ENCODE peak calls at places on chromosome 18, in eight cellular contexts. X is osteoblast, D is dorsolateral prefrontal cortex, Z is H9, B is kidney epithelial cell, A is psoas muscle, T is right lobe of liver, N is astrocyte of the spinal cord. K is an unnamed sample.

GRCh38 chr18:55265916-55266488 is 306.7 kb upstream of the CCDC68 start:
- DNase-seq in X (no peak), D (no peak), Z (no peak), B (no peak), A (no peak), T (no peak), N (peak; percentile 54), K (no peak)

GRCh38 chr18:57925706-57926105 is 118.3 kb upstream of the NEDD4L start:
- DNase-seq in X (peak; percentile 81), D (no peak), Z (no peak), B (no peak), A (no peak), T (no peak), N (peak; percentile 36), K (no peak)

GRCh38 chr18:3037423-3037915 is 24.5 kb upstream of the LPIN2 start:
- DNase-seq in X (peak; percentile 77), D (no peak), Z (no peak), B (peak; percentile 26), A (no peak), T (no peak), N (peak; percentile 42), K (no peak)

GRCh38 chr18:27249933-27250332 is 64.8 kb upstream of the CHST9 start:
- DNase-seq in X (no peak), D (no peak), Z (no peak), B (no peak), A (no peak), T (no peak), N (no peak), K (no peak)

GRCh38 chr18:80176334-80177080 is 67.4 kb downstream of the ADNP2 start:
- DNase-seq in X (peak; percentile 79), D (no peak), Z (no peak), B (no peak), A (no peak), T (no peak), N (no peak), K (no peak)

GRCh38 chr18:68779169-68779568 is 18.7 kb upstream of the CCDC102B start:
- DNase-seq in X (no peak), D (no peak), Z (no peak), B (no peak), A (no peak), T (no peak), N (peak; percentile 17), K (no peak)

GRCh38 chr18:45361148-45361851 is 254.0 kb upstream of the SLC14A2 start:
- DNase-seq in X (no peak), D (no peak), Z (no peak), B (no peak), A (peak; percentile 28), T (no peak), N (no peak), K (no peak)

GRCh38 chr18:32280188-32280783 is 90.4 kb downstream of the MEP1B start:
- DNase-seq in X (peak; percentile 27), D (no peak), Z (no peak), B (no peak), A (no peak), T (no peak), N (no peak), K (no peak)

GRCh38 chr18:3209859-3210569 is 9.8 kb downstream of the MYOM1 start:
- DNase-seq in X (no peak), D (no peak), Z (no peak), B (no peak), A (no peak), T (no peak), N (no peak), K (no peak)

GRCh38 chr18:25950321-25950720 is 140.1 kb downstream of the SS18 start:
- DNase-seq in X (no peak), D (no peak), Z (no peak), B (no peak), A (no peak), T (no peak), N (no peak), K (no peak)

GRCh38 chr18:80175451-80176235 is 66.6 kb downstream of the ADNP2 start:
- DNase-seq in X (peak; percentile 66), D (no peak), Z (no peak), B (no peak), A (no peak), T (no peak), N (peak; percentile 57), K (no peak)

GRCh38 chr18:32373995-32374394 is 96.7 kb downstream of the GAREM1 start:
- DNase-seq in X (peak; percentile 37), D (no peak), Z (no peak), B (peak; percentile 14), A (no peak), T (no peak), N (peak; percentile 48), K (no peak)

GRCh38 chr18:73164430-73164829 is 296.6 kb upstream of the NETO1 start:
- DNase-seq in X (no peak), D (no peak), Z (no peak), B (no peak), A (no peak), T (no peak), N (no peak), K (no peak)

GRCh38 chr18:26003817-26004216 is 86.6 kb downstream of the SS18 start:
- DNase-seq in X (no peak), D (no peak), Z (no peak), B (no peak), A (no peak), T (no peak), N (no peak), K (no peak)

GRCh38 chr18:55790296-55790695 is 202.3 kb upstream of the TCF4 start:
- DNase-seq in X (peak; percentile 77), D (no peak), Z (no peak), B (peak; percentile 70), A (no peak), T (no peak), N (peak; percentile 88), K (no peak)

GRCh38 chr18:390748-391478 is 109.6 kb downstream of the COLEC12 start:
- DNase-seq in X (no peak), D (no peak), Z (no peak), B (no peak), A (no peak), T (no peak), N (no peak), K (no peak)

GRCh38 chr18:36130039-36130831 is 536 bp downstream of the ELP2 start:
- DNase-seq in X (peak; percentile 70), D (peak; percentile 23), Z (no peak), B (no peak), A (no peak), T (no peak), N (no peak), K (no peak)

DNA sequence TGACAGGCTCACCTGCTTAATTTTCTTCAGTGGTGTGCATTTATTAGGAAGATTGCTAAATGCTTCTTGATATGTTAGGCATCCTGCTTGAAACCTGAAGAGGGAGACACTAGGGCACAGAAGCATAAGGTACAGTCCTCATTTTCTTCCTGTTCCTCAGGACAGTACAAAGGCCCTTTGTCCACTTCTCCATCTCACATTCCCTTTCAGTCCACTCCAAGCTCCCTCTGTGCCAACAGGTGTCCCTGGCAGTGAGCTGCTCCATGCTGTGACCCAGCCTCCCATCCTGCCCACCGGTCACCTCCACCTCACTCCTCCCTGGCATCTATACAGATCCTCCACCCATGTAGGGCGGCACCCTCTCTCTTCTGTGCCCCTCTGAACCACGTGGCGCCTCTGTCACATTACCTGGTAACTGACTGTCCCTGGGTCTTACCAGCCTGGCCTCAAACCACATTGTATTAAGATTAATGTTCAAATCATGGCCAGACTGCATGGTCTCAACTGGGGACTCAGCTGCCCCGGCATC is 162.8 kb downstream of the VAPA start:
- DNase-seq in X (no peak), D (no peak), Z (no peak), B (no peak), A (no peak), T (no peak), N (no peak), K (no peak)
- TF ChIP-seq CTCF in X (no peak), D (no peak), Z (no peak), B (no peak), A (no peak), T (no peak), N (no peak), K (no peak)

DNA sequence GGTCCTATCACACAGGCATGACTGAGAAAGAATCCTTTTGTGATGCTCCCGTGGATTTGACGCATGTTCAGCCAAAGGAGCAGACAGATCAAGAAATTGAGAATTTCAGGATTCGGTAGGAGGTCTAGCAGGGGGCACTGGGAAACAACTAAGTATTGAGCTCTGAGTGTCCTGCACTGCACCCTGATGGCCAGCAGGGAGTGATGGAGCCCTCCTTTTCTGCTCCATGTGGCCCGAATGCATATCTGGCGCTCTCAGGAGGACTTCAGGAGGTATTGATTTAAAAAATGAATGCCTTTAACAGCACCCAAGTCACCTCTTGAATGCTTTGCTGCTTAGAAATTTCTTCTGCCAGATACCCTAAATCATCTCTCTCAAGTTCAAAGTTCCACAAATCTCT is 58.0 kb downstream of the ZNF519 start:
- DNase-seq in X (no peak), D (no peak), Z (peak; percentile 72), B (no peak), A (no peak), T (no peak), N (no peak), K (no peak)
- TF ChIP-seq CTCF in X (peak; percentile 9), D (no peak), Z (peak; percentile 76), B (peak; percentile 15), A (no peak), T (no peak), N (peak; percentile 20), K (no peak)

GRCh38 chr18:70256994-70257393 is 31.9 kb upstream of the SOCS6 start:
- DNase-seq in X (no peak), D (no peak), Z (no peak), B (no peak), A (no peak), T (no peak), N (no peak), K (no peak)

GRCh38 chr18:70260683-70261082 is 28.2 kb upstream of the SOCS6 start:
- DNase-seq in X (no peak), D (no peak), Z (no peak), B (no peak), A (no peak), T (no peak), N (no peak), K (no peak)

GRCh38 chr18:70261141-70261788 is 27.6 kb upstream of the SOCS6 start:
- DNase-seq in X (no peak), D (no peak), Z (no peak), B (no peak), A (no peak), T (no peak), N (no peak), K (no peak)

GRCh38 chr18:70256184-70256583 is 32.7 kb upstream of the SOCS6 start:
- DNase-seq in X (no peak), D (no peak), Z (no peak), B (no peak), A (no peak), T (no peak), N (no peak), K (no peak)

DNA sequence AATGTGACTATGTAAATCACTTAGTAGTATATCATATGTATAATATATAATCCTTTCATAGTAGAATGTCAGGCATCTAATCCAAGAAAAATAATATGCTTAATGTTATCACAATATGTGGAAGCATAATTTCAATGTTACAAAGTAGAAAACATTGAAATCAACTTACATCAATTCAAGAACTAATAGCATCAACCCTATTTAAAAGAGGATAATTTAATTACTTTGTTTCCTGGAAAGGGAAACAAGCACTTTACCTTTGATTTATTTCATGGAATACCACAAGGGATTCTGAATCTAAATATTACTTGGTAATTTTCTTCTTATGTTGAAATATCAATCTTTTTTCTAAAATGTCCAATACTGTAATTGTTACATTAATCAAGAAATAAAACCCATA is 30.6 kb upstream of the SOCS6 start:
- DNase-seq in X (no peak), D (no peak), Z (no peak), B (no peak), A (no peak), T (no peak), N (no peak), K (no peak)
- TF ChIP-seq CTCF in X (no peak), D (no peak), Z (no peak), B (no peak), A (no peak), T (no peak), N (no peak), K (no peak)

GRCh38 chr18:49728542-49728941 is 84.8 kb downstream of the ACAA2 start:
- DNase-seq in X (peak; percentile 64), D (no peak), Z (peak; percentile 82), B (no peak), A (peak; percentile 26), T (peak; percentile 38), N (peak; percentile 30), K (no peak)
- TF ChIP-seq CTCF in X (peak; percentile 84), D (peak; percentile 43), Z (peak; percentile 85), B (peak; percentile 72), A (peak; percentile 57), T (peak; percentile 45), N (peak; percentile 68), K (no peak)